ENCODE peak calls at places on chromosomes 12 and 14, in six cellular contexts. S is astrocyte, C is IMR-90, K is lung, X is PC-9, Y is H1. G is an unnamed sample.

GRCh38 chr12:6384499-6385436 is 806 bp downstream of the LTBR start:
- DNase-seq in S (no peak), C (no peak), K (no peak), X (no peak), Y (no peak), G (no peak)

GRCh38 chr12:125533434-125534029 is 468.3 kb downstream of the AACS start:
- DNase-seq in S (no peak), C (no peak), K (no peak), X (no peak), Y (peak), G (peak)

GRCh38 chr14:104633276-104633861 is 28.8 kb upstream of the TMEM179 start:
- DNase-seq in S (no peak), C (no peak), K (no peak), X (no peak), Y (no peak), G (no peak)

GRCh38 chr12:58925111-58925732 is 4.9 kb upstream of the LRIG3 start:
- DNase-seq in S (peak), C (peak), K (no peak), X (no peak), Y (no peak), G (no peak)

GRCh38 chr12:10220398-10221077 is 7.9 kb downstream of the GABARAPL1 start:
- DNase-seq in S (peak), C (peak), K (peak), X (no peak), Y (no peak), G (no peak)

GRCh38 chr14:61420326-61420725 is 98.9 kb downstream of the PRKCH start:
- DNase-seq in S (peak), C (peak), K (no peak), X (peak), Y (peak), G (no peak)

GRCh38 chr14:73788871-73789590 is 62.6 kb upstream of the PTGR2 start:
- DNase-seq in S (no peak), C (no peak), K (no peak), X (no peak), Y (no peak), G (no peak)

GRCh38 chr14:23877111-23877510 is 76.5 kb upstream of the DHRS4 start:
- DNase-seq in S (no peak), C (no peak), K (no peak), X (no peak), Y (no peak), G (no peak)

GRCh38 chr14:82811246-82811645 is 1277.6 kb upstream of the SEL1L start:
- DNase-seq in S (no peak), C (no peak), K (no peak), X (no peak), Y (no peak), G (no peak)

GRCh38 chr12:132218915-132219314 is 74.7 kb downstream of the NOC4L start:
- DNase-seq in S (no peak), C (no peak), K (no peak), X (no peak), Y (no peak), G (peak)

GRCh38 chr14:99261916-99262787 is 9.8 kb downstream of the BCL11B start:
- DNase-seq in S (no peak), C (no peak), K (no peak), X (no peak), Y (no peak), G (peak)

GRCh38 chr12:121483950-121484349 is 84.0 kb downstream of the RNF34 start:
- DNase-seq in S (no peak), C (no peak), K (no peak), X (no peak), Y (no peak), G (no peak)

GRCh38 chr14:36507847-36508417 is 12.1 kb downstream of the NKX2-1 start:
- DNase-seq in S (no peak), C (no peak), K (no peak), X (no peak), Y (no peak), G (no peak)

GRCh38 chr12:130076752-130077151 is 85.5 kb upstream of the FZD10 start:
- DNase-seq in S (no peak), C (no peak), K (no peak), X (no peak), Y (no peak), G (no peak)

GRCh38 chr12:26282339-26282945 is 87.1 kb downstream of the SSPN start:
- DNase-seq in S (no peak), C (no peak), K (no peak), X (peak), Y (no peak), G (no peak)

GRCh38 chr14:44897844-44898151 is 63.9 kb downstream of the KLHL28 start:
- DNase-seq in S (no peak), C (peak), K (no peak), X (no peak), Y (no peak), G (no peak)

GRCh38 chr12:117994551-117995438 is 21.7 kb upstream of the RFC5 start:
- DNase-seq in S (no peak), C (no peak), K (no peak), X (no peak), Y (no peak), G (no peak)

GRCh38 chr12:117998719-117999118 is 17.8 kb upstream of the RFC5 start:
- DNase-seq in S (no peak), C (no peak), K (no peak), X (no peak), Y (no peak), G (no peak)
- TF ChIP-seq CTCF in S (no peak), C (no peak), K (no peak), X (no peak), Y (no peak), G (no peak)

GRCh38 chr12:102118874-102119273 is 1.0 kb downstream of the NUP37 start:
- DNase-seq in S (peak), C (peak), K (no peak), X (no peak), Y (no peak), G (no peak)

GRCh38 chr12:102119674-102120563 is at the start of the genes NUP37 and PARPBP:
- DNase-seq in S (peak), C (peak), K (peak), X (peak), Y (peak), G (peak)

GRCh38 chr12:102116392-102116791 is 3.5 kb downstream of the NUP37 start:
- DNase-seq in S (no peak), C (no peak), K (no peak), X (no peak), Y (no peak), G (no peak)

GRCh38 chr12:102120886-102121285 is 903 bp downstream of the PARPBP start:
- DNase-seq in S (peak), C (peak), K (no peak), X (peak), Y (no peak), G (peak)

GRCh38 chr12:102120564-102120873 is 536 bp downstream of the PARPBP start:
- DNase-seq in S (no peak), C (no peak), K (no peak), X (peak), Y (no peak), G (no peak)
- H3K4me3 ChIP-seq in S (peak), C (peak), K (peak), X (peak), Y (peak), G (peak)

DNA sequence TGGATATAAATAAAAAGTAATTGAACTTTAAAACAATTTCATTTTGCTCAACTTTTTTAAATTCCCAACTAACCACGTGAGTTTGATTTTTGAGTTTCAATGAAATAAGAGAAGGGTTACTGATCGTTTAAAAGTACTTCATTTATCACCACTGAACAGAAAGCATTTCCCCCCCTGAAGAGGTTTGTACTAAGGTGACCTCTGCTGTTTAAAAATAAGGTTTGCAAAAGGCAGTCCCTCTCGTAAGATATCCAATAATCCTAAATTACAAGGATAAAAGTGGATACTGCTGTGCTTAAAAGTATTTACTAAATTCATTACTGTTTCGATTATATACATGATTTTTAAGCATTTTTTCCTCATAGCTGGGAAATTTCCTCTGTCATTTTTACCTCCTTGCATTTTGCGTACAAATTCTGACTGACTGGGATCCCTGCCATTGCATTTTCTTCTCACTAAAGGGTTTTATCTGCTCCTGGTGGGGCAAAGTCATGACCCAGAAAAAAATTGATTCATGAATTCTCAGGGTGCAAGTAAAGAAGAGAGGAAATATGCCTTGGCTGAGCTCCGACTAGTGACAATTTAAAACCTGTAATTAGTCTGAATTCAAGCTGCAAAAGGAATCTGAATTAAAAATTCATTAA is 463.8 kb downstream of the PRKD1 start:
- DNase-seq in S (no peak), C (no peak), K (no peak), X (no peak), Y (no peak), G (peak)
- TF ChIP-seq CTCF in S (no peak), C (no peak), K (no peak), X (no peak), Y (no peak), G (peak)

DNA sequence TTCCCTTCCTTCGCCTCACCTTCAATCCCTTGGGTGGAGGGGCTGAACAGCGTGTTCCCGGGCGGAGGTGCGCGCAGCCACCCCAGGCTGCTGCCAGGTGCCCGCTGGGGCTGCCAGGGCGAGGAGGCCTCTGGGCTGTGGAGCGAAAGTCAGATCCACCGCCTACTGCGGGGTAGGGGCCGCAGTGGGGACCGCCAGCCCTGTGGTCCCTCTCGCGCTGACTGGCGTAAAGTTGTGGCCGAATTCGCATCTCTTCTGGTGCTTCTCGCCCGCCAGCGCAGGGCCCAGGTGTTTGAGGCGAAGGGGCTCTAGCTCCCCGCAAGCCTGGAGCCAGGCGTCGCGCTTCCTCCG is 6.9 kb upstream of the HOXC4 start:
- DNase-seq in S (no peak), C (no peak), K (no peak), X (no peak), Y (no peak), G (no peak)
- H3K4me3 ChIP-seq in S (no peak), C (no peak), K (no peak), X (no peak), Y (no peak), G (no peak)

DNA sequence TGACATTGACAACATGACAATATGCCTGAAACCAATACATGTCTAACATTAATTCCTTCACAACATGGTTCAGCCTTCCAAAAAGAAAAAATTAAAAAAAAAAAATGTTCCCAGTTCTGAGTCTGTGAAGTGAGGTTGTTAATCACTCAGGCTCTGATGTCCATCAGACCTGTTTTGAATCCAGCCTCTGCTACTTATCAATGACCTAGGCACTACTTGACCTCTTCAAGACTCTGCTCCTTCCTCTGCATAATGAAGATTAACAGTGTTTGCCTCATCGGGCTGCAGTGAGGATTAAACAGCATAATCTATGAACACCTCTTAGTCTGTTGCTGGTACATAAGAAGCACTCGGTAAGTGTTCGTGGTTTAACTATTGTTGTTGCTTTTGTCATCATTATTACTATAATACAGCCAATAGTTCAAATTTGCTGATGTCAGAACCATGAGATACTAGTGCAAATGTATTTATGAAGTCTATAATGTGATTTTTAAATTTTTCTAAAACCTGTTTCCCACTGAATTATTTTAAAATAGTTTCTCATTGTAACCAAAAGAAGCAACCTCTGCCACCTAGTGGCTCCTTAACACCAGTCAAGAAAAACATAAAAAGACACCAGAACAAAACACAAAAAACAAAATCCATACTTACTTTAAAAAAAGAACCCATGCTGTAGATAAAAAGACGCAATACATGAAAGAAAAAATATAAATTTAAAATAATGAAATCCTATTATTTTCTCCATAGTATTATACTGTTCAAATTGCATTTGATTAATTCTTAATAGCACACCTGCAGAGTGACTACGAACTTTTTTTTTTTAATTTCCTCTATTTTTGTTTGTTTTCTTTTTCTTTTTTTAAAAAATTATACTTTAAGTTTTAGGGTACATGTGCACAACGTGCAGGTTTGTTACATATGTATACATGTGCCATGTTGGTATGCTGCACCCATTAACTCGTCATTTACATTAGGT is 20.3 kb upstream of the TMX1 start:
- DNase-seq in S (peak), C (peak), K (no peak), X (no peak), Y (no peak), G (peak)
- TF ChIP-seq CTCF in S (peak), C (peak), K (peak), X (peak), Y (peak), G (peak)

GRCh38 chr14:89956294-89957009 is 725 bp downstream of the TDP1 start:
- DNase-seq in S (peak), C (peak), K (peak), X (peak), Y (no peak), G (peak)
- H3K4me3 ChIP-seq in S (peak), C (peak), K (peak), X (peak), Y (peak), G (peak)

DNA sequence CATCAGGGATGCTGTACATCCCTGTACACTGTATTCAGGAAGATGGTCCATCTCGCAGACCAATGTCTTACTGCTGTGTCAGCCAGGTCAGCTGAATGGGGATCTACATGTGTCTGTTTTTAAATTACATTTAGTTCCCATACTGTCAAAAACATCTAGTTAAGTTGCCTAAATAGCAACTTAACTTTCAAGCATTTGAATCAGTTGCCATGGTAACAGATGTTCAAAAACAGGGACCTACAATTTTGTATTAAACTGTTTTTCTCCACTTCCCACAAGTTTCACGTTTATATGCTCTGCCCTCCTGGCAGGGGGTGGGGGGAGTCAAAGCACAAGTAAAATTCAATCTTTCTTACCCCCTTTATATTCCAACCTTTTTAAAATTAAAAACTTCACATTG is 38.3 kb downstream of the C12orf42 start:
- DNase-seq in S (no peak), C (no peak), K (no peak), X (no peak), Y (no peak), G (no peak)
- TF ChIP-seq CTCF in S (no peak), C (no peak), K (no peak), X (no peak), Y (no peak), G (no peak)

GRCh38 chr12:49189731-49190314 is 943 bp upstream of the TUBA1A start:
- DNase-seq in S (no peak), C (no peak), K (no peak), X (no peak), Y (no peak), G (no peak)
- H3K4me3 ChIP-seq in S (peak), C (peak), K (no peak), X (no peak), Y (no peak), G (peak)